ENCODE peak calls at places on chromosomes 13 and 19, in ten cellular contexts. E, S, J, L, A, Z, T, C, V and B are unnamed samples.
A peak's percentile ranks its signal among the peaks of the same experiment; 100 is the strongest.

GRCh38 chr19:49331616-49332055 is 3.6 kb upstream of the CD37 start:
- DNase-seq in S (peak; percentile 47), C (peak; percentile 16), J (peak; percentile 74), V (peak; percentile 42), L (no peak), E (peak; percentile 81), Z (peak; percentile 34), A (peak; percentile 10), T (peak; percentile 34), B (peak; percentile 60)

GRCh38 chr13:114065926-114066774 is 66.3 kb downstream of the RASA3 start:
- DNase-seq in A (no peak), E (no peak), V (no peak), Z (no peak), T (no peak), J (no peak), L (no peak), S (no peak), C (no peak), B (no peak)

GRCh38 chr19:24033962-24034342 is 53.0 kb upstream of the ZNF254 start:
- DNase-seq in J (peak; percentile 40), Z (peak; percentile 60), S (no peak), A (peak; percentile 37), C (no peak), T (no peak), V (peak; percentile 41), L (peak; percentile 36), E (no peak), B (peak; percentile 50)

GRCh38 chr19:30671622-30672051 is 299.5 kb downstream of the ZNF536 start:
- DNase-seq in Z (peak; percentile 24), A (no peak), J (no peak), S (no peak), L (no peak), V (no peak), C (no peak), T (no peak), E (no peak), B (no peak)

GRCh38 chr19:47028372-47028672 is 8.7 kb downstream of the NPAS1 start:
- DNase-seq in S (no peak), V (no peak), J (no peak), E (no peak), L (no peak), A (no peak), T (no peak), Z (no peak), C (no peak), B (no peak)

GRCh38 chr19:48296963-48297734 is 27.3 kb downstream of the ZNF114 start:
- DNase-seq in S (no peak), V (no peak), A (no peak), T (no peak), L (no peak), C (no peak), J (no peak), Z (no peak), E (no peak), B (no peak)

GRCh38 chr19:19860756-19861390 is 4.8 kb upstream of the ZNF253 start:
- DNase-seq in Z (no peak), C (peak; percentile 5), T (peak; percentile 88), L (no peak), V (peak; percentile 17), A (no peak), S (peak; percentile 51), E (no peak), J (peak; percentile 8), B (no peak)

GRCh38 chr19:1239796-1240737 is 1.5 kb upstream of the ATP5F1D start:
- DNase-seq in L (peak; percentile 93), A (peak; percentile 69), C (peak; percentile 77), Z (peak; percentile 85), S (peak; percentile 99), E (no peak), V (peak; percentile 88), J (peak; percentile 96), T (peak; percentile 93), B (peak; percentile 80)

GRCh38 chr13:34833562-34834182 is 108.4 kb upstream of the NBEA start:
- DNase-seq in E (no peak), A (no peak), L (no peak), Z (no peak), J (no peak), T (peak; percentile 51), V (no peak), S (no peak), C (no peak), B (no peak)

GRCh38 chr13:36190771-36191170 is 23.6 kb downstream of the SOHLH2 start:
- DNase-seq in S (no peak), Z (no peak), J (no peak), E (no peak), C (no peak), V (no peak), L (no peak), T (no peak), A (no peak), B (no peak)

GRCh38 chr19:6343462-6343861 is 10.1 kb upstream of the ACER1 start:
- DNase-seq in V (no peak), J (no peak), L (no peak), Z (no peak), S (no peak), E (no peak), T (no peak), C (no peak), A (no peak), B (no peak)

GRCh38 chr13:35255241-35255640 is 221.2 kb downstream of the MAB21L1 start:
- DNase-seq in E (no peak), Z (no peak), L (no peak), S (no peak), T (no peak), C (no peak), V (no peak), A (no peak), J (no peak), B (no peak)

GRCh38 chr19:37654525-37654832 is 786 bp downstream of the ZFP30 start:
- DNase-seq in E (no peak), S (no peak), T (no peak), A (no peak), L (no peak), C (no peak), Z (no peak), J (no peak), V (peak; percentile 11), B (no peak)

GRCh38 chr19:58408152-58409009 is at the start of gene ZNF584:
- DNase-seq in J (peak; percentile 97), L (peak; percentile 95), T (peak; percentile 98), S (peak; percentile 95), Z (peak; percentile 94), E (peak; percentile 60), A (peak; percentile 93), V (peak; percentile 95), C (peak; percentile 91), B (peak; percentile 97)

GRCh38 chr19:54179921-54180452 is 7.0 kb upstream of the TMC4 start:
- DNase-seq in A (no peak), V (peak; percentile 54), J (no peak), T (peak; percentile 94), L (no peak), E (no peak), S (no peak), C (peak; percentile 37), Z (peak; percentile 72), B (peak; percentile 75)

GRCh38 chr13:100588350-100589177 is at the start of gene GGACT:
- DNase-seq in A (peak; percentile 11), Z (peak; percentile 79), E (peak; percentile 13), V (peak; percentile 60), T (peak; percentile 82), J (peak; percentile 93), S (peak; percentile 88), C (peak; percentile 29), L (peak; percentile 77), B (peak; percentile 81)

GRCh38 chr19:35154535-35155406 is at the start of gene FXYD5:
- DNase-seq in E (no peak), T (peak; percentile 64), S (peak; percentile 84), C (no peak), L (peak; percentile 74), J (peak; percentile 80), Z (peak; percentile 68), V (peak; percentile 54), A (no peak), B (peak; percentile 72)

GRCh38 chr13:60754211-60754610 is 357.2 kb downstream of the TDRD3 start:
- DNase-seq in Z (no peak), L (no peak), A (no peak), J (no peak), E (no peak), T (no peak), V (no peak), C (no peak), S (no peak), B (no peak)

GRCh38 chr19:51359294-51359693 is 6.9 kb downstream of the ETFB start:
- DNase-seq in Z (no peak), C (no peak), S (no peak), T (no peak), L (no peak), A (no peak), E (no peak), J (no peak), V (no peak), B (no peak)

GRCh38 chr19:40623403-40624239 is 22.5 kb downstream of the LTBP4 start:
- DNase-seq in C (no peak), S (no peak), J (no peak), L (no peak), Z (no peak), V (no peak), E (no peak), A (no peak), T (peak; percentile 98), B (peak; percentile 92)

GRCh38 chr19:46840157-46840942 is 10.3 kb downstream of the AP2S1 start:
- DNase-seq in V (peak; percentile 54), Z (peak; percentile 57), J (peak; percentile 72), E (no peak), A (peak; percentile 20), T (peak; percentile 66), S (peak; percentile 48), C (peak; percentile 23), L (peak; percentile 39), B (no peak)

GRCh38 chr13:109494955-109495354 is 291.4 kb downstream of the IRS2 start:
- DNase-seq in S (no peak), Z (no peak), C (no peak), L (no peak), E (no peak), J (no peak), A (no peak), T (no peak), V (no peak), B (no peak)

GRCh38 chr13:47455581-47455980 is 545.5 kb downstream of the SUCLA2 start:
- DNase-seq in L (no peak), S (no peak), E (no peak), T (peak; percentile 12), V (no peak), J (no peak), A (no peak), Z (no peak), C (no peak), B (no peak)

GRCh38 chr13:72198042-72198441 is 331.0 kb upstream of the DACH1 start:
- DNase-seq in A (no peak), L (no peak), J (no peak), C (no peak), V (no peak), E (no peak), S (no peak), Z (no peak), T (no peak), B (no peak)

GRCh38 chr19:3302755-3303154 is 63.6 kb upstream of the NFIC start:
- DNase-seq in V (no peak), C (no peak), S (no peak), J (no peak), E (no peak), A (no peak), Z (no peak), L (no peak), T (no peak), B (no peak)

GRCh38 chr19:12792048-12792852 is 964 bp downstream of the JUNB start:
- DNase-seq in J (no peak), C (peak; percentile 43), T (peak; percentile 80), V (peak; percentile 74), E (no peak), Z (peak; percentile 77), L (peak; percentile 75), A (peak; percentile 60), S (peak; percentile 77), B (peak; percentile 78)

GRCh38 chr13:29159871-29160270 is 339.7 kb downstream of the MTUS2 start:
- DNase-seq in J (no peak), T (no peak), Z (no peak), V (no peak), S (no peak), E (no peak), L (no peak), C (no peak), A (no peak), B (no peak)

GRCh38 chr13:101727118-101727517 is 274.6 kb downstream of the ITGBL1 start:
- DNase-seq in T (no peak), A (no peak), C (no peak), S (no peak), L (no peak), J (no peak), Z (no peak), E (no peak), V (no peak), B (no peak)